ENCODE peak calls at places on chromosomes 16 and 17, in nine cellular contexts. X is activated T-helper 1 cell treated with Interleukin-2 at 50 U/mL for 16 hours; G is stimulated activated CD8-positive, alpha-beta memory T cell treated with anti-CD3 and anti-CD28 coated beads, Interleukin-4, amount 100 ng/mL, for 24 hours; S is T-cell; L is amygdala; N is SK-N-SH; W is GM12864; U is GM12892; H is heart left ventricle. B is an unnamed sample.

GRCh38 chr16:17607075-17607509 is 136.3 kb upstream of the XYLT1 start:
- DNase-seq in H (no peak), W (no peak), S (no peak), G (no peak), N (peak), L (no peak), U (no peak), X (no peak), B (no peak)

GRCh38 chr17:77253611-77254051 is 112.9 kb downstream of the SEC14L1 start:
- DNase-seq in H (no peak), G (no peak), X (no peak), S (no peak), N (no peak), L (no peak), U (no peak), W (no peak), B (no peak)

GRCh38 chr17:21369395-21369794 is 6.8 kb upstream of the KCNJ12 start:
- DNase-seq in G (no peak), S (no peak), N (no peak), W (no peak), H (no peak), X (no peak), L (no peak), U (no peak), B (no peak)

GRCh38 chr16:8892101-8892575 is 10.0 kb downstream of the LITAFD start:
- DNase-seq in U (no peak), H (no peak), L (no peak), X (no peak), G (no peak), W (no peak), S (no peak), N (no peak), B (peak)

GRCh38 chr16:23838485-23839142 is 2.8 kb downstream of the PRKCB start:
- DNase-seq in H (no peak), G (no peak), W (no peak), S (no peak), U (no peak), N (no peak), L (no peak), X (no peak), B (no peak)

GRCh38 chr17:58541249-58541648 is 26.8 kb upstream of the MTMR4 start:
- DNase-seq in W (no peak), S (no peak), G (no peak), L (no peak), U (no peak), H (no peak), N (no peak), X (no peak), B (no peak)

GRCh38 chr16:22648141-22648540 is 137.4 kb downstream of the NPIPB5 start:
- DNase-seq in H (no peak), S (no peak), X (no peak), L (no peak), N (no peak), G (no peak), W (no peak), U (no peak), B (no peak)

GRCh38 chr17:48215583-48216139 is 108.1 kb downstream of the SNX11 start:
- DNase-seq in L (no peak), G (no peak), U (no peak), X (no peak), H (no peak), N (peak), W (no peak), S (no peak), B (no peak)

GRCh38 chr17:75084039-75084660 is 3.6 kb upstream of the SLC16A5 start:
- DNase-seq in H (no peak), N (peak), S (peak), U (no peak), W (no peak), G (no peak), X (no peak), L (no peak), B (no peak)

GRCh38 chr17:17877548-17878358 is 41.0 kb upstream of the SREBF1 start:
- DNase-seq in W (no peak), H (peak), N (peak), G (no peak), X (no peak), S (no peak), U (no peak), L (no peak), B (peak)

GRCh38 chr16:22685162-22685830 is 128.7 kb upstream of the HS3ST2 start:
- DNase-seq in W (no peak), S (no peak), N (no peak), H (peak), U (no peak), X (no peak), L (no peak), G (no peak), B (no peak)

GRCh38 chr17:29155966-29156338 is 24.2 kb downstream of the MYO18A start:
- DNase-seq in H (no peak), N (no peak), X (no peak), L (no peak), G (no peak), S (no peak), U (no peak), W (no peak), B (no peak)

GRCh38 chr17:47741793-47742145 is 8.7 kb downstream of the TBX21 start:
- DNase-seq in U (no peak), W (no peak), L (no peak), S (no peak), X (no peak), N (no peak), G (no peak), H (no peak), B (no peak)

GRCh38 chr17:67390006-67390645 is 13.0 kb downstream of the PITPNC1 start:
- DNase-seq in W (no peak), G (no peak), L (no peak), U (no peak), N (no peak), X (no peak), S (no peak), H (no peak), B (no peak)

GRCh38 chr16:62225675-62226074 is 189.4 kb upstream of the CDH8 start:
- DNase-seq in X (no peak), L (no peak), N (peak), U (no peak), H (peak), S (peak), G (no peak), W (no peak), B (peak)

GRCh38 chr17:51046527-51047384 is 73.9 kb downstream of the SPAG9 start:
- DNase-seq in G (no peak), H (peak), L (no peak), W (no peak), N (peak), X (no peak), S (no peak), U (no peak), B (no peak)

GRCh38 chr16:89099905-89100304 is 6.3 kb downstream of the ACSF3 start:
- DNase-seq in H (no peak), U (no peak), X (no peak), S (peak), G (no peak), N (no peak), W (no peak), L (no peak), B (peak)

GRCh38 chr17:62690168-62690897 is 62.9 kb downstream of the MRC2 start:
- DNase-seq in G (no peak), H (no peak), N (no peak), W (no peak), U (no peak), S (no peak), X (no peak), L (no peak), B (no peak)

GRCh38 chr17:38637951-38638350 is 32.2 kb upstream of the SRCIN1 start:
- DNase-seq in S (no peak), X (no peak), G (no peak), W (no peak), L (no peak), N (no peak), U (no peak), H (no peak), B (no peak)

GRCh38 chr16:10312023-10312422 is 73.8 kb upstream of the ATF7IP2 start:
- DNase-seq in W (no peak), S (no peak), N (no peak), U (no peak), G (no peak), X (no peak), L (no peak), H (no peak), B (no peak)

GRCh38 chr17:33017366-33017765 is 25.7 kb downstream of the SPACA3 start:
- DNase-seq in L (no peak), N (no peak), H (no peak), G (no peak), S (no peak), X (no peak), W (no peak), U (no peak), B (no peak)

GRCh38 chr16:55765161-55765560 is 67.7 kb downstream of the CES1 start:
- DNase-seq in X (no peak), L (no peak), G (no peak), W (no peak), N (no peak), U (no peak), S (no peak), H (no peak), B (no peak)

GRCh38 chr17:40499551-40500189 is 1.8 kb downstream of the TNS4 start:
- DNase-seq in W (no peak), N (peak), X (no peak), U (no peak), L (no peak), G (no peak), S (no peak), H (peak), B (peak)

GRCh38 chr17:74211141-74211928 is 2.0 kb upstream of the TTYH2 start:
- DNase-seq in H (no peak), W (no peak), S (no peak), N (no peak), U (no peak), L (no peak), X (no peak), G (no peak), B (no peak)

GRCh38 chr16:79593074-79593531 is 7.4 kb downstream of the MAF start:
- DNase-seq in W (no peak), U (no peak), N (no peak), G (no peak), H (peak), X (no peak), L (no peak), S (no peak), B (no peak)

GRCh38 chr16:70430667-70431536 is 8.0 kb downstream of the ST3GAL2 start:
- DNase-seq in G (peak), L (no peak), W (peak), S (peak), U (no peak), H (peak), N (no peak), X (peak), B (no peak)

GRCh38 chr16:67115649-67116048 is 5.9 kb downstream of the PHAF1 start:
- DNase-seq in U (no peak), L (no peak), W (no peak), X (no peak), N (no peak), S (no peak), G (no peak), H (no peak), B (no peak)

GRCh38 chr17:68646626-68647526 is 45.7 kb upstream of the FAM20A start:
- DNase-seq in W (no peak), U (no peak), X (no peak), H (no peak), G (no peak), S (no peak), L (no peak), N (no peak), B (peak)

GRCh38 chr17:8190506-8190905 is 526 bp upstream of the BORCS6 start:
- DNase-seq in N (no peak), G (no peak), L (no peak), W (no peak), X (no peak), U (no peak), H (no peak), S (no peak), B (no peak)

GRCh38 chr17:36653374-36653773 is 52.0 kb downstream of the MRM1 start:
- DNase-seq in X (no peak), G (no peak), H (no peak), W (no peak), L (no peak), N (no peak), U (no peak), S (no peak), B (no peak)

GRCh38 chr16:65336169-65336568 is 214.3 kb upstream of the CDH11 start:
- DNase-seq in X (no peak), L (no peak), U (no peak), N (no peak), G (no peak), S (no peak), H (no peak), W (no peak), B (no peak)

GRCh38 chr16:11240636-11241473 is 15.1 kb downstream of the SOCS1 start:
- DNase-seq in G (no peak), H (peak), W (no peak), X (no peak), N (no peak), L (no peak), U (no peak), S (no peak), B (no peak)

GRCh38 chr17:9121186-9121820 is 100.0 kb downstream of the NTN1 start:
- DNase-seq in U (no peak), S (no peak), G (no peak), W (no peak), L (no peak), X (no peak), H (no peak), N (no peak), B (no peak)

GRCh38 chr16:24993722-24994686 is 21.2 kb downstream of the ARHGAP17 start:
- DNase-seq in N (no peak), G (no peak), W (no peak), U (no peak), H (no peak), L (no peak), S (no peak), X (no peak), B (no peak)

GRCh38 chr16:81376880-81377279 is 62.1 kb downstream of the GAN start:
- DNase-seq in G (no peak), W (no peak), N (no peak), X (no peak), H (no peak), U (no peak), L (no peak), S (no peak), B (no peak)